ENCODE peak calls at places on chromosomes 6 and 20, in nine cellular contexts. V is left ventricle myocardium inferior, I is heart left ventricle, C is AG09309, U is AG04449, Q is right lobe of liver, O is GM20000, M is choroid plexus epithelial cell, E is OCI-LY7. S is an unnamed sample.

GRCh38 chr20:33731693-33732165 is at the start of gene ZNF341:
- DNase-seq in V (peak; percentile 90), I (peak; percentile 93), C (no peak), U (no peak), Q (peak; percentile 93), O (peak; percentile 91), M (no peak), E (peak; percentile 94), S (peak; percentile 89)

GRCh38 chr6:16904957-16905356 is 143.7 kb upstream of the ATXN1 start:
- DNase-seq in V (no peak), I (no peak), C (no peak), U (no peak), Q (no peak), O (no peak), M (no peak), E (no peak), S (no peak)

GRCh38 chr6:112235956-112236355 is 18.4 kb downstream of the LAMA4 start:
- DNase-seq in V (no peak), I (no peak), C (no peak), U (no peak), Q (no peak), O (no peak), M (peak; percentile 89), E (no peak), S (no peak)

GRCh38 chr6:148751233-148751632 is 4.4 kb downstream of the UST start:
- DNase-seq in V (no peak), I (no peak), C (no peak), U (no peak), Q (no peak), O (no peak), M (no peak), E (no peak), S (no peak)

GRCh38 chr6:167963589-167964057 is 33.8 kb upstream of the KIF25 start:
- DNase-seq in V (no peak), I (no peak), C (no peak), U (no peak), Q (no peak), O (no peak), M (no peak), E (no peak), S (no peak)

GRCh38 chr6:17714879-17715860 is 8.4 kb upstream of the NUP153 start:
- DNase-seq in V (no peak), I (no peak), C (peak; percentile 80), U (peak; percentile 71), Q (no peak), O (peak; percentile 63), M (peak; percentile 89), E (no peak), S (peak; percentile 60)

GRCh38 chr6:150238294-150238693 is 95.5 kb downstream of the PPP1R14C start:
- DNase-seq in V (peak; percentile 47), I (peak; percentile 81), C (no peak), U (no peak), Q (peak; percentile 70), O (no peak), M (no peak), E (no peak), S (no peak)

GRCh38 chr6:37033255-37033654 is 27.8 kb downstream of the FGD2 start:
- DNase-seq in V (no peak), I (no peak), C (no peak), U (no peak), Q (no peak), O (no peak), M (no peak), E (no peak), S (peak; percentile 56)

GRCh38 chr6:80151641-80152040 is 45.2 kb downstream of the BCKDHB start:
- DNase-seq in V (no peak), I (no peak), C (no peak), U (no peak), Q (no peak), O (no peak), M (no peak), E (no peak), S (no peak)

GRCh38 chr6:16764188-16764950 is 3.1 kb upstream of the ATXN1 start:
- DNase-seq in V (no peak), I (no peak), C (no peak), U (no peak), Q (no peak), O (peak; percentile 23), M (peak; percentile 83), E (no peak), S (no peak)

GRCh38 chr6:100209323-100210137 is 215.5 kb upstream of the MCHR2 start:
- DNase-seq in V (no peak), I (no peak), C (no peak), U (no peak), Q (no peak), O (no peak), M (peak; percentile 56), E (no peak), S (no peak)
- TF ChIP-seq CTCF in V (no peak), I (no peak), C (no peak), U (no peak), Q (no peak), O (no peak), M (no peak), E (no peak), S (no peak)

GRCh38 chr6:138278326-138278725 is 60.0 kb upstream of the PBOV1 start:
- DNase-seq in V (no peak), I (peak; percentile 30), C (no peak), U (no peak), Q (no peak), O (no peak), M (peak; percentile 62), E (no peak), S (no peak)
- TF ChIP-seq CTCF in V (peak; percentile 62), I (peak; percentile 34), C (peak; percentile 58), U (peak; percentile 41), Q (peak; percentile 35), O (no peak), M (peak; percentile 70), E (no peak), S (no peak)

GRCh38 chr20:20367681-20368413 is at the start of gene INSM1:
- DNase-seq in V (no peak), I (no peak), C (no peak), U (no peak), Q (no peak), O (peak; percentile 65), M (no peak), E (no peak), S (no peak)

GRCh38 chr20:20370087-20370575 is 2.2 kb downstream of the INSM1 start:
- DNase-seq in V (no peak), I (no peak), C (no peak), U (no peak), Q (no peak), O (no peak), M (peak; percentile 12), E (no peak), S (no peak)

GRCh38 chr20:20368414-20369352 is 779 bp downstream of the INSM1 start:
- DNase-seq in V (no peak), I (no peak), C (no peak), U (no peak), Q (no peak), O (peak; percentile 71), M (no peak), E (no peak), S (peak; percentile 34)

GRCh38 chr20:20371133-20371532 is 3.2 kb downstream of the INSM1 start:
- DNase-seq in V (no peak), I (no peak), C (no peak), U (no peak), Q (no peak), O (no peak), M (no peak), E (no peak), S (no peak)

GRCh38 chr20:20369353-20370086 is 1.6 kb downstream of the INSM1 start:
- DNase-seq in V (no peak), I (no peak), C (no peak), U (no peak), Q (no peak), O (peak; percentile 55), M (no peak), E (no peak), S (no peak)
- TF ChIP-seq CTCF in V (no peak), I (no peak), C (no peak), U (no peak), Q (no peak), O (no peak), M (no peak), E (no peak), S (no peak)

DNA sequence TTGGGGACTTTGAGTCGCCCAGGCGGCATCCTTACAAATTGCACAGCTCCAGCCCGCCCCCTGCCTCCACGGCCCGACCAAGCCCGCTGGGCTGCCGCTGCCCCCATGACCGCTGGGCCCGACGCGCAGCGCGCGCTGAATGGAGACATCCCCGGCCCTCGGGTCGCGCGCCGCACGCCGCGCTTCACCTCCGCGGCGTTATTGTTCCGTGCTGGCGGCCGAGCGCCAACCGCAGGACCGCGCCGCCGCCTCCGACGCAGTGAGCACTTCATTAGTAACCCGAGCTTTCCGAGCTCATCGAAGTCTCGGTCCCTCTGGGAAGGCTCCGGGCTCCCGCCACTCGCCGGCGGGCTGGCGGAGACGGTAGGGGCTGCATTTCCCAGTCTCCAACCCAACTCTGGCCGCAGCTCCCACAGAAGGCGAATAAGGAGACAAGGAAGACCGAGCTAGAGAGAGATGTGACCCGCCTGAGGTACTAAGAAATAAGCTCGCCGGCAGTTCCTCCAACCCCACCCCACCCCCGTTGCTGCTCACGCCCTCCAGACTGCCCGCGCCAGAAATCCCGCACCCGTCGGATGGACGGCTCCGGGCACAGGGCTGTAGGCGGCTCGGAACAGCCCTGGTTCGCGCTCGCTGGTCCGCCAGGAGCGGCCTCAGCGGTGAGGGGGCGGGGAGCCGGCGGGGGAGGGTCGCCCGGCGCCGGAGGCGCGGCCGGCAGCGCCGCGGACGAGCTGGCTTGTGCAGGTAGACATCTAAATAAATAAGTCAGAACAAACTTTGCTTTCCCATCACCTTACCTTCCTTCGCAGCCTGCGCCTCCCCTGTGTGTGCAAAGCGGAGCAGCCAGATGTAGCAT is 683 bp downstream of the EPHA7 start:
- DNase-seq in V (peak; percentile 20), I (peak; percentile 45), C (no peak), U (no peak), Q (peak; percentile 51), O (peak; percentile 37), M (peak; percentile 34), E (no peak), S (peak; percentile 23)
- TF ChIP-seq CTCF in V (no peak), I (no peak), C (no peak), U (no peak), Q (no peak), O (no peak), M (peak; percentile 13), E (no peak), S (no peak)

S was measured in GM10248.